ENCODE peak calls at places on chromosome 11, in six cellular contexts. T is epithelial cell of esophagus, P is Peyer's patch, Q is stomach, O is colonic mucosa, U is heart left ventricle. M is an unnamed sample.

GRCh38 chr11:128884703-128885338 is 6.3 kb upstream of the KCNJ5 start:
- DNase-seq in O (peak; percentile 80), T (peak; percentile 81), Q (peak; percentile 70), U (peak; percentile 53), P (peak; percentile 81), M (no peak)

GRCh38 chr11:133518702-133519264 is 13.5 kb downstream of the OPCML start:
- DNase-seq in T (no peak), P (no peak), U (no peak), Q (no peak), O (no peak), M (no peak)

GRCh38 chr11:75850787-75851186 is 35.8 kb downstream of the UVRAG start:
- DNase-seq in P (no peak), O (no peak), Q (no peak), U (no peak), T (no peak), M (no peak)

GRCh38 chr11:77747381-77747969 is 73.0 kb downstream of the RSF1 start:
- DNase-seq in O (no peak), Q (no peak), U (no peak), T (no peak), P (no peak), M (no peak)

GRCh38 chr11:69492201-69492991 is 10.9 kb downstream of the LINC01488 start:
- DNase-seq in P (no peak), Q (no peak), O (no peak), T (no peak), U (no peak), M (no peak)

GRCh38 chr11:60775420-60775961 is 9.6 kb upstream of the MS4A10 start:
- DNase-seq in Q (peak; percentile 88), T (peak; percentile 86), P (peak; percentile 94), U (peak; percentile 83), O (peak; percentile 84), M (peak; percentile 93)

GRCh38 chr11:121503056-121503455 is 50.3 kb upstream of the SORL1-AS1 start:
- DNase-seq in U (no peak), P (no peak), O (no peak), T (no peak), Q (no peak), M (no peak)

GRCh38 chr11:3939651-3940190 is 84.3 kb downstream of the STIM1 start:
- DNase-seq in O (no peak), U (no peak), Q (no peak), T (no peak), P (no peak), M (no peak)

GRCh38 chr11:85590848-85591483 is 36.2 kb downstream of the DLG2 start:
- DNase-seq in Q (no peak), O (no peak), U (no peak), P (no peak), T (peak; percentile 58), M (no peak)

GRCh38 chr11:128757235-128757711 is 63.4 kb downstream of the FLI1 start:
- DNase-seq in U (peak; percentile 44), T (peak; percentile 69), Q (no peak), P (peak; percentile 86), O (peak; percentile 43), M (no peak)

GRCh38 chr11:3375552-3375951 is 3.4 kb downstream of the ZNF195 start:
- DNase-seq in T (peak; percentile 36), P (no peak), U (no peak), O (no peak), Q (no peak), M (no peak)

GRCh38 chr11:120316880-120317688 is 8.0 kb upstream of the TLCD5 start:
- DNase-seq in O (peak; percentile 92), Q (peak; percentile 91), T (peak; percentile 98), P (peak; percentile 71), U (peak; percentile 69), M (no peak)

GRCh38 chr11:35200811-35201341 is 61.9 kb downstream of the CD44 start:
- DNase-seq in T (no peak), Q (no peak), O (no peak), P (no peak), U (no peak), M (no peak)

GRCh38 chr11:71163371-71163770 is 89.0 kb downstream of the SHANK2 start:
- DNase-seq in P (peak; percentile 2), Q (no peak), U (no peak), T (no peak), O (no peak), M (peak; percentile 3)

GRCh38 chr11:75777461-75778110 is 9.0 kb downstream of the DGAT2 start:
- DNase-seq in U (no peak), O (no peak), P (no peak), Q (no peak), T (no peak), M (no peak)

GRCh38 chr11:69394234-69394891 is 87.1 kb upstream of the LINC01488 start:
- DNase-seq in U (peak; percentile 41), P (no peak), O (no peak), Q (no peak), T (no peak), M (no peak)

DNA sequence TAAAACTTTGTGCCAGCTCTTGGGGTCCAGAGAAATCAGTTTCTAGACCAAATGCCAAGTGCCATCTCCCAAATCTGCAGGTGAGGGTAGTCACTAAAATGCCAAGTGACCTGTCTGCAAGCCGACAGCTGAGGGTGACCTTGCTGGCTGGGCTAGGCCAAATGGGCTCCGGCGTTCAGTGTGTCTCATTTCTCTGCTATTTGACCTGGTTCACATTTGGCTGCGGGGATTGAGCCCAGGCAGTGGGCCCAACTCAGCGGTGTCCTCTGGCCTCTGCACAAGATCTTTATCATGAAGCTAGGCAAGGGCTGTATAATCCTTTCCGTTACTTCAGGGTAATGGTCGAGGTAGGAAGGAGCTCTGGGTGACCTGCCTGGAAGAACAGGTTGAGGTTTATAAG is 87.5 kb downstream of the SNX19 start:
- DNase-seq in T (no peak), Q (no peak), U (no peak), O (no peak), P (no peak), M (no peak)
- TF ChIP-seq CTCF in T (no peak), Q (no peak), U (no peak), O (no peak), P (no peak), M (no peak)

DNA sequence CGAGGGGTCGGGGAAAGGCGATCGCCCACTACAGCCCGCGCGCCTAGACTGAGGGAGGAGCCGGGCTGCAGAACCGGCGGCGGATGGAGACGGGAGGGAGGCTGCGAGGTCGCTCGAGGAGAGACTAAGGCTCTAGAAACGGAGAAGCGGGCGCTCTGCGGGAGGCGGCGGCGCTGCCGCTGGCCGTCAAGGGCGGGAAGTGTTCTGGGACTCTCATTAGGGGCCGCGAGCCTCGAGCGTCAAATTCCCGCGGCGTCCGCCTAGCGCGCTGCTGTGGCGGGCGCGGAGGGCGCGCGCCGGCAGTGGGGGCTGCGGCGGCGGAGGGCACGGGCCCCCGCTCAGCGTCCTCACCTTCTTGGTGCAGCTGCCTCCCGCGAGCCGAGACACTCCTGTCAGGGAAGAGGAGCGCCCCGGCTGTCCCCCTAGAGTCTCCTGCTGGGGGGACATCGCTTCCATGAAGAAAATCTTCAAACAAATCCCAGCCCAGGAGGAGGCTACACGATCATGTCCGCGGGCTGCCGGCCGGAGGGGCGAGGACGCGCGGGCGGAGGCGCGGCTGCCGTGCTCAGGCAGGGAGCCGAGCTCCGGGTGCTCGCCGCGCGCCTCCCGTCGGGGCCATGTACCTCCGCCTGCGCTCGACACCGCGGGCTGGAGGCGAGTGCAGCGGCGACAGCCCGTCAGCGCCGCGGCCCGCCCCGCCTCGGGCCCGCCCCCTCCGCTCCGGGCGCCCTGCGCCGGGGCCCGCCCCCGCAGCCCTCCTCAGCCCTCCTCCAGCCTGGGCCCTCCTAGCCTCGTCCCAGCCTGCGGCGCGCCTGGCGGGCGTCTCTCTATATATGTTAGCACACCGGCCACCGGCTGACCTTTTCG is at the start of gene ARHGAP20:
- DNase-seq in O (peak; percentile 69), T (peak; percentile 48), U (peak; percentile 61), P (peak; percentile 80), Q (peak; percentile 76), M (peak; percentile 84)
- TF ChIP-seq CTCF in O (no peak), T (no peak), U (no peak), P (peak; percentile 6), Q (no peak), M (no peak)

GRCh38 chr11:12110714-12111481 is 508 bp downstream of the MICAL2 start:
- DNase-seq in U (peak; percentile 53), P (peak; percentile 57), T (no peak), Q (no peak), O (peak; percentile 58), M (no peak)

GRCh38 chr11:12111482-12112149 is 1.2 kb downstream of the MICAL2 start:
- DNase-seq in O (no peak), U (no peak), Q (no peak), T (no peak), P (no peak), M (no peak)

GRCh38 chr11:12109591-12110196 is 696 bp upstream of the MICAL2 start:
- DNase-seq in O (no peak), T (peak; percentile 65), U (no peak), P (peak; percentile 68), Q (no peak), M (no peak)

GRCh38 chr11:12108875-12109453 is 1.4 kb upstream of the MICAL2 start:
- DNase-seq in T (peak; percentile 43), O (no peak), U (no peak), Q (no peak), P (no peak), M (no peak)

DNA sequence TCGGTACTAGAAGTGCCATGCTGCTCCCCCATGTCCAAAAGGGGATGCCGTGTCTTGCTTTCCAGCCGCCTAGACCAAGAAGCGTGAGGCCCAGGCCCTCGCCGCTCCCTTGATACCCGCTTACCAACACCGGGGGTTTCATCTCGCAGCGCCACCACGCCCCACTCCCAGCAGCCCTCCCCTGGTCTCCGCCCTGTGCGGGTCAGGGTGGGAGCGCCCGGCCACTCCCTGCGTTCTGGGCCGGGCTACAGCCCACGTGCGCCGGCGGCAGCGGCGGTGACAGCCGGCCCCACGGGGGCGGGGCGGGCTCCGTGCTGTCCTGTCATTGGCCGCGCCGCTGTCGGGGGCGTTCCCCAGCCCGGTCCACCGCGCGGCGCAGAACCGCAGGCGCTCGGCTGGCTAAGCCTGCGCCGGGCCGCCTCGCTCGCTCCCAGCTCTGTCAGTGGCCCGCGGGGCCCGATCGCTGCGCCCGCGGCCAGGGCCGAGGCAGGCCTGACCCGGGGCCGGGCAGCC is at the start of gene MICAL2:
- DNase-seq in T (peak; percentile 95), P (peak; percentile 93), U (peak; percentile 93), Q (peak; percentile 91), O (peak; percentile 91), M (peak; percentile 93)
- TF ChIP-seq CTCF in T (no peak), P (peak; percentile 13), U (no peak), Q (no peak), O (no peak), M (no peak)

GRCh38 chr11:114025329-114025907 is 34.1 kb upstream of the ZBTB16 start:
- DNase-seq in O (no peak), Q (no peak), T (peak; percentile 8), P (no peak), U (no peak), M (no peak)

GRCh38 chr11:114027396-114027795 is 32.1 kb upstream of the ZBTB16 start:
- DNase-seq in T (no peak), O (no peak), Q (no peak), U (no peak), P (no peak), M (no peak)

GRCh38 chr11:114031599-114032320 is 27.8 kb upstream of the ZBTB16 start:
- DNase-seq in T (no peak), U (no peak), P (no peak), Q (no peak), O (no peak), M (no peak)

GRCh38 chr11:114026355-114026754 is 33.2 kb upstream of the ZBTB16 start:
- DNase-seq in T (no peak), U (no peak), P (peak; percentile 76), O (no peak), Q (no peak), M (no peak)

DNA sequence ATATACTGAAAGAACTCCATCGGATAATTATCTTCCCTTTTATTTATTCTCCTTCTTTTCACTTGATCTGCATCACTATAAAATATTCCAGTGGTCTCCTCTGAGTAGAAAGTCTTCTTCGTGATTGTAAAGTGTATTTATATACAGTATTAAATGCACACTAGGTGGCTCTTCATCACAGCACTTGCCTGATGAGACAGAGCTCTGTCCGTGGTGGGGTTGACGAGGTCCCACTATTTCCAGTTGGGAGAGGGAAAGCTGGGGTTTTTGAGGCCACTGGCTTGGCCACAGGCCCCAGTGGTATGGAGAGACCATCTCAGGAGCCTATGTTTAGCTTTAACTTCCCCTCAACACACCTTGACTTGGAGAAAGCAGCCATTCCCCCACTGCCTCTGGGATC is 31.6 kb upstream of the ZBTB16 start:
- DNase-seq in O (no peak), Q (no peak), P (no peak), U (no peak), T (no peak), M (no peak)
- TF ChIP-seq CTCF in O (no peak), Q (no peak), P (peak; percentile 25), U (peak; percentile 32), T (peak; percentile 6), M (peak; percentile 48)

M was measured in osteocyte.